ENCODE peak calls at places on chromosomes 16 and 17, in seven cellular contexts. I is renal cortical epithelial cell; L is activated T-helper 9 cell treated with anti-CD3 and anti-CD28 coated beads, Interleukin-2, amount 50 U/mL, for 16 hours; T is kidney glomerular epithelial cell; B is GM13976; N is breast epithelium; G is spleen. M is an unnamed sample.

GRCh38 chr17:61583242-61583641 is 7.8 kb downstream of the NACA2 start:
- DNase-seq in I (peak; percentile 52), L (no peak), T (peak; percentile 64), B (peak; percentile 45), N (no peak), G (no peak), M (peak; percentile 5)

GRCh38 chr17:7294614-7295153 is at the start of gene YBX2:
- DNase-seq in I (no peak), L (peak; percentile 61), T (no peak), B (peak; percentile 89), N (peak; percentile 83), G (peak; percentile 89), M (peak; percentile 92)

GRCh38 chr16:2786826-2787151 is 571 bp downstream of the PRSS33 start:
- DNase-seq in I (no peak), L (no peak), T (no peak), B (no peak), N (no peak), G (no peak), M (no peak)

GRCh38 chr17:42387663-42388380 is 420 bp downstream of the STAT3 start:
- DNase-seq in I (peak; percentile 49), L (peak; percentile 20), T (no peak), B (no peak), N (peak; percentile 60), G (peak; percentile 92), M (peak; percentile 18)

GRCh38 chr16:84465154-84465553 is 39.3 kb downstream of the MEAK7 start:
- DNase-seq in I (no peak), L (no peak), T (no peak), B (no peak), N (peak; percentile 37), G (peak; percentile 10), M (no peak)

GRCh38 chr16:35188288-35189155 is 1729.1 kb downstream of the TP53TG3F start:
- DNase-seq in I (no peak), L (no peak), T (no peak), B (no peak), N (no peak), G (no peak), M (no peak)

GRCh38 chr16:71369494-71369893 is 11.0 kb downstream of the CALB2 start:
- DNase-seq in I (no peak), L (no peak), T (no peak), B (no peak), N (peak; percentile 30), G (no peak), M (no peak)

GRCh38 chr16:85969159-85969558 is 70.2 kb downstream of the IRF8 start:
- DNase-seq in I (peak; percentile 77), L (no peak), T (peak; percentile 36), B (no peak), N (no peak), G (no peak), M (no peak)

GRCh38 chr16:89400740-89401139 is 89.6 kb downstream of the ANKRD11 start:
- DNase-seq in I (no peak), L (no peak), T (no peak), B (no peak), N (no peak), G (no peak), M (no peak)

GRCh38 chr17:31105991-31106390 is 11.2 kb downstream of the NF1 start:
- DNase-seq in I (no peak), L (no peak), T (no peak), B (no peak), N (no peak), G (no peak), M (no peak)

GRCh38 chr17:30219833-30220232 is 15.7 kb downstream of the SLC6A4 start:
- DNase-seq in I (no peak), L (no peak), T (no peak), B (no peak), N (no peak), G (peak; percentile 2), M (no peak)

GRCh38 chr17:1473841-1474240 is 17.8 kb upstream of the CRK start:
- DNase-seq in I (no peak), L (no peak), T (no peak), B (no peak), N (no peak), G (no peak), M (no peak)

GRCh38 chr17:17830740-17831207 is 6.0 kb downstream of the SREBF1 start:
- DNase-seq in I (no peak), L (no peak), T (no peak), B (no peak), N (no peak), G (no peak), M (no peak)

GRCh38 chr16:80924372-80924978 is 82.2 kb downstream of the CMC2 start:
- DNase-seq in I (peak; percentile 43), L (no peak), T (no peak), B (peak; percentile 75), N (no peak), G (no peak), M (no peak)

GRCh38 chr17:50872710-50873424 is 6.7 kb upstream of the TOB1 start:
- DNase-seq in I (no peak), L (peak; percentile 29), T (no peak), B (no peak), N (no peak), G (no peak), M (no peak)

GRCh38 chr16:3774156-3774767 is 56.9 kb upstream of the TRAP1 start:
- DNase-seq in I (no peak), L (no peak), T (no peak), B (no peak), N (no peak), G (no peak), M (no peak)

GRCh38 chr16:23786964-23787571 is 32.2 kb downstream of the CHP2 start:
- DNase-seq in I (no peak), L (no peak), T (no peak), B (no peak), N (no peak), G (no peak), M (no peak)

GRCh38 chr17:35889818-35890773 is 9.9 kb upstream of the CCL5 start:
- DNase-seq in I (peak; percentile 69), L (no peak), T (peak; percentile 19), B (no peak), N (no peak), G (no peak), M (no peak)

GRCh38 chr17:75103601-75104554 is 5.9 kb upstream of the ARMC7 start:
- DNase-seq in I (no peak), L (no peak), T (no peak), B (no peak), N (no peak), G (no peak), M (no peak)

GRCh38 chr17:17745476-17746455 is 64.5 kb downstream of the RAI1 start:
- DNase-seq in I (no peak), L (no peak), T (no peak), B (no peak), N (no peak), G (no peak), M (no peak)

GRCh38 chr17:44367626-44368025 is 4.0 kb upstream of the FAM171A2 start:
- DNase-seq in I (peak; percentile 13), L (no peak), T (no peak), B (no peak), N (no peak), G (no peak), M (no peak)

GRCh38 chr17:16906670-16907069 is 65.2 kb downstream of the TNFRSF13B start:
- DNase-seq in I (peak; percentile 3), L (no peak), T (no peak), B (no peak), N (no peak), G (no peak), M (no peak)

GRCh38 chr17:6408271-6408670 is 26.6 kb downstream of the AIPL1 start:
- DNase-seq in I (no peak), L (no peak), T (no peak), B (no peak), N (no peak), G (no peak), M (no peak)

GRCh38 chr16:88316941-88317618 is 65.7 kb upstream of the ZNF469 start:
- DNase-seq in I (no peak), L (no peak), T (no peak), B (no peak), N (no peak), G (no peak), M (no peak)

GRCh38 chr16:72938426-72939164 is 109.3 kb downstream of the ZFHX3 start:
- DNase-seq in I (peak; percentile 67), L (no peak), T (no peak), B (no peak), N (peak; percentile 70), G (peak; percentile 73), M (no peak)

GRCh38 chr16:84526794-84527485 is 22.5 kb upstream of the MEAK7 start:
- DNase-seq in I (no peak), L (no peak), T (no peak), B (no peak), N (no peak), G (no peak), M (no peak)

M was measured in NCI-H510A.